ENCODE peak calls at places on chromosomes 3 and 15, in eight cellular contexts. One of them, this sample, is unnamed.
A peak's percentile ranks its signal among the peaks of the same experiment; 100 is the strongest.

GRCh38 chr3:46812237-46812791 is 50.9 kb downstream of the MYL3 start:
- DNase-seq in central memory CD4-positive, alpha-beta T cell: peak; percentile 47
- DNase-seq in neural crest cell: peak; percentile 65
- DNase-seq in NCI-H510A: peak; percentile 66
- DNase-seq in fibroblast of lung: peak; percentile 41
- DNase-seq in GM04504: peak; percentile 3
- DNase-seq in transverse colon: peak; percentile 75
- DNase-seq in LHCN-M2: peak; percentile 10
- DNase-seq in this sample: no peak

GRCh38 chr3:5232570-5232969 is 45.1 kb downstream of the EDEM1 start:
- DNase-seq in neural crest cell: no peak
- DNase-seq in LHCN-M2: no peak
- DNase-seq in fibroblast of lung: no peak
- DNase-seq in central memory CD4-positive, alpha-beta T cell: no peak
- DNase-seq in GM04504: no peak
- DNase-seq in transverse colon: no peak
- DNase-seq in NCI-H510A: no peak
- DNase-seq in this sample: peak; percentile 34

GRCh38 chr3:17238029-17238428 is 353.3 kb downstream of the PLCL2 start:
- DNase-seq in transverse colon: no peak
- DNase-seq in NCI-H510A: no peak
- DNase-seq in GM04504: no peak
- DNase-seq in fibroblast of lung: peak; percentile 67
- DNase-seq in LHCN-M2: no peak
- DNase-seq in neural crest cell: no peak
- DNase-seq in central memory CD4-positive, alpha-beta T cell: no peak
- DNase-seq in this sample: no peak

GRCh38 chr3:125150525-125151436 is 61.8 kb downstream of the SLC12A8 start:
- DNase-seq in central memory CD4-positive, alpha-beta T cell: peak; percentile 33
- DNase-seq in LHCN-M2: peak; percentile 61
- DNase-seq in GM04504: no peak
- DNase-seq in neural crest cell: peak; percentile 54
- DNase-seq in NCI-H510A: no peak
- DNase-seq in transverse colon: peak; percentile 58
- DNase-seq in fibroblast of lung: peak; percentile 33
- DNase-seq in this sample: peak; percentile 69

GRCh38 chr15:63323798-63324651 is 46.6 kb downstream of the APH1B start:
- DNase-seq in GM04504: no peak
- DNase-seq in LHCN-M2: peak; percentile 33
- DNase-seq in central memory CD4-positive, alpha-beta T cell: no peak
- DNase-seq in neural crest cell: peak; percentile 35
- DNase-seq in transverse colon: no peak
- DNase-seq in NCI-H510A: no peak
- DNase-seq in fibroblast of lung: no peak
- DNase-seq in this sample: no peak

GRCh38 chr3:169813757-169814517 is 1.2 kb upstream of the LRRC34 start:
- DNase-seq in neural crest cell: no peak
- DNase-seq in fibroblast of lung: no peak
- DNase-seq in transverse colon: peak; percentile 75
- DNase-seq in GM04504: no peak
- DNase-seq in central memory CD4-positive, alpha-beta T cell: peak; percentile 70
- DNase-seq in NCI-H510A: peak; percentile 20
- DNase-seq in LHCN-M2: peak; percentile 18
- DNase-seq in this sample: no peak

GRCh38 chr3:58332575-58333179 is at the start of gene PXK:
- DNase-seq in central memory CD4-positive, alpha-beta T cell: peak; percentile 78
- DNase-seq in NCI-H510A: no peak
- DNase-seq in fibroblast of lung: peak; percentile 74
- DNase-seq in GM04504: peak; percentile 60
- DNase-seq in LHCN-M2: peak; percentile 80
- DNase-seq in neural crest cell: peak; percentile 58
- DNase-seq in transverse colon: peak; percentile 86
- DNase-seq in this sample: peak; percentile 81

GRCh38 chr3:81270603-81271371 is 490.7 kb downstream of the GBE1 start:
- DNase-seq in central memory CD4-positive, alpha-beta T cell: no peak
- DNase-seq in neural crest cell: no peak
- DNase-seq in GM04504: no peak
- DNase-seq in LHCN-M2: no peak
- DNase-seq in NCI-H510A: no peak
- DNase-seq in transverse colon: no peak
- DNase-seq in fibroblast of lung: no peak
- DNase-seq in this sample: no peak

GRCh38 chr3:16515885-16516420 is 2.5 kb upstream of the RFTN1 start:
- DNase-seq in neural crest cell: no peak
- DNase-seq in LHCN-M2: no peak
- DNase-seq in NCI-H510A: no peak
- DNase-seq in central memory CD4-positive, alpha-beta T cell: no peak
- DNase-seq in fibroblast of lung: no peak
- DNase-seq in transverse colon: no peak
- DNase-seq in GM04504: no peak
- DNase-seq in this sample: no peak

GRCh38 chr3:61564405-61565059 is 3.2 kb downstream of the PTPRG start:
- DNase-seq in central memory CD4-positive, alpha-beta T cell: no peak
- DNase-seq in transverse colon: peak; percentile 85
- DNase-seq in NCI-H510A: no peak
- DNase-seq in LHCN-M2: peak; percentile 65
- DNase-seq in GM04504: peak; percentile 55
- DNase-seq in neural crest cell: peak; percentile 85
- DNase-seq in fibroblast of lung: peak; percentile 81
- DNase-seq in this sample: no peak

GRCh38 chr3:184345678-184346144 is 8.3 kb downstream of the FAM131A start:
- DNase-seq in neural crest cell: peak; percentile 44
- DNase-seq in fibroblast of lung: peak; percentile 62
- DNase-seq in central memory CD4-positive, alpha-beta T cell: no peak
- DNase-seq in transverse colon: peak; percentile 86
- DNase-seq in NCI-H510A: peak; percentile 64
- DNase-seq in LHCN-M2: peak; percentile 57
- DNase-seq in GM04504: no peak
- DNase-seq in this sample: peak; percentile 99

GRCh38 chr3:72739521-72740466 is 108.5 kb downstream of the SHQ1 start:
- DNase-seq in LHCN-M2: peak; percentile 26
- DNase-seq in fibroblast of lung: no peak
- DNase-seq in neural crest cell: no peak
- DNase-seq in NCI-H510A: no peak
- DNase-seq in central memory CD4-positive, alpha-beta T cell: no peak
- DNase-seq in transverse colon: peak; percentile 35
- DNase-seq in GM04504: no peak
- DNase-seq in this sample: peak; percentile 71

GRCh38 chr15:40443846-40444245 is 3.1 kb downstream of the BAHD1 start:
- DNase-seq in GM04504: no peak
- DNase-seq in fibroblast of lung: no peak
- DNase-seq in LHCN-M2: no peak
- DNase-seq in neural crest cell: no peak
- DNase-seq in NCI-H510A: no peak
- DNase-seq in transverse colon: no peak
- DNase-seq in central memory CD4-positive, alpha-beta T cell: no peak
- DNase-seq in this sample: no peak

GRCh38 chr3:191369081-191370010 is 39.0 kb upstream of the UTS2B start:
- DNase-seq in fibroblast of lung: peak; percentile 98
- DNase-seq in GM04504: peak; percentile 33
- DNase-seq in neural crest cell: no peak
- DNase-seq in transverse colon: no peak
- DNase-seq in NCI-H510A: no peak
- DNase-seq in LHCN-M2: no peak
- DNase-seq in central memory CD4-positive, alpha-beta T cell: no peak
- DNase-seq in this sample: no peak

This sample was measured in T47D.